ENCODE peak calls at places on chromosomes 13 and 19, in ten cellular contexts. G is AG10803, B is tibial nerve, D is transverse colon, R is mucosa of descending colon, O is lower lobe of right lung, Z is left ventricle myocardium inferior, Q is cardiac fibroblast, C is prostate gland, P is AG04449. K is an unnamed sample.

GRCh38 chr13:42794572-42795275 is 13.3 kb downstream of the FAM216B start:
- DNase-seq in G (peak; percentile 29), B (no peak), D (no peak), R (no peak), O (no peak), Z (no peak), Q (no peak), C (no peak), P (no peak), K (no peak)

GRCh38 chr19:43474986-43475705 is 9.7 kb upstream of the LYPD3 start:
- DNase-seq in G (peak; percentile 87), B (peak; percentile 94), D (peak; percentile 97), R (peak; percentile 96), O (peak; percentile 94), Z (peak; percentile 95), Q (peak; percentile 93), C (peak; percentile 92), P (peak; percentile 53), K (peak; percentile 78)

GRCh38 chr13:23867027-23867491 is 22.1 kb downstream of the MIPEP start:
- DNase-seq in G (peak; percentile 31), B (no peak), D (no peak), R (no peak), O (no peak), Z (no peak), Q (peak; percentile 72), C (no peak), P (no peak), K (no peak)

GRCh38 chr19:55443045-55443823 is at the start of gene SHISA7:
- DNase-seq in G (no peak), B (no peak), D (no peak), R (no peak), O (no peak), Z (no peak), Q (no peak), C (no peak), P (no peak), K (no peak)

GRCh38 chr13:21909331-21909730 is 238.5 kb downstream of the FGF9 start:
- DNase-seq in G (no peak), B (no peak), D (no peak), R (no peak), O (no peak), Z (no peak), Q (no peak), C (no peak), P (no peak), K (no peak)

GRCh38 chr13:77516342-77516789 is 19.1 kb upstream of the SCEL start:
- DNase-seq in G (peak; percentile 11), B (no peak), D (no peak), R (no peak), O (no peak), Z (no peak), Q (peak; percentile 76), C (no peak), P (no peak), K (no peak)

GRCh38 chr19:8655340-8655709 is 24.9 kb downstream of the NFILZ start:
- DNase-seq in G (no peak), B (no peak), D (no peak), R (no peak), O (no peak), Z (no peak), Q (no peak), C (no peak), P (no peak), K (no peak)

GRCh38 chr19:1421958-1422305 is 14.5 kb downstream of the DAZAP1 start:
- DNase-seq in G (no peak), B (no peak), D (no peak), R (no peak), O (no peak), Z (no peak), Q (no peak), C (no peak), P (no peak), K (no peak)

GRCh38 chr13:111181977-111182376 is 66.9 kb downstream of the ARHGEF7 start:
- DNase-seq in G (no peak), B (no peak), D (no peak), R (no peak), O (no peak), Z (no peak), Q (no peak), C (no peak), P (no peak), K (no peak)

GRCh38 chr19:15454371-15454800 is 4.6 kb upstream of the WIZ start:
- DNase-seq in G (no peak), B (no peak), D (no peak), R (no peak), O (no peak), Z (no peak), Q (no peak), C (no peak), P (no peak), K (no peak)

GRCh38 chr19:47674548-47674947 is 38.7 kb upstream of the EHD2 start:
- DNase-seq in G (no peak), B (no peak), D (no peak), R (no peak), O (no peak), Z (no peak), Q (no peak), C (no peak), P (no peak), K (no peak)

GRCh38 chr19:19205416-19206410 is 2.5 kb upstream of the NR2C2AP start:
- DNase-seq in G (no peak), B (no peak), D (no peak), R (no peak), O (no peak), Z (no peak), Q (no peak), C (no peak), P (no peak), K (no peak)

GRCh38 chr13:28100149-28101121 is at the start of gene FLT3:
- DNase-seq in G (peak; percentile 5), B (no peak), D (peak; percentile 62), R (peak; percentile 30), O (peak; percentile 58), Z (peak; percentile 18), Q (peak; percentile 17), C (no peak), P (no peak), K (no peak)

GRCh38 chr19:46031781-46032596 is 8.8 kb downstream of the IGFL4 start:
- DNase-seq in G (no peak), B (no peak), D (no peak), R (no peak), O (no peak), Z (no peak), Q (no peak), C (no peak), P (no peak), K (no peak)

GRCh38 chr13:66888698-66889097 is 341.4 kb downstream of the PCDH9 start:
- DNase-seq in G (no peak), B (no peak), D (no peak), R (no peak), O (no peak), Z (no peak), Q (peak; percentile 25), C (no peak), P (no peak), K (no peak)

GRCh38 chr13:18992791-18993190 is 188.8 kb downstream of the TUBA3C start:
- DNase-seq in G (no peak), B (no peak), D (no peak), R (no peak), O (no peak), Z (no peak), Q (no peak), C (no peak), P (no peak), K (no peak)

GRCh38 chr13:50485979-50486935 is 357.2 kb downstream of the DLEU7 start:
- DNase-seq in G (peak; percentile 37), B (no peak), D (no peak), R (no peak), O (no peak), Z (no peak), Q (peak; percentile 77), C (no peak), P (peak; percentile 40), K (no peak)

GRCh38 chr19:3163230-3163886 is 15.2 kb upstream of the S1PR4 start:
- DNase-seq in G (peak; percentile 48), B (peak; percentile 32), D (peak; percentile 56), R (peak; percentile 58), O (peak; percentile 85), Z (peak; percentile 53), Q (peak; percentile 63), C (peak; percentile 33), P (no peak), K (no peak)

DNA sequence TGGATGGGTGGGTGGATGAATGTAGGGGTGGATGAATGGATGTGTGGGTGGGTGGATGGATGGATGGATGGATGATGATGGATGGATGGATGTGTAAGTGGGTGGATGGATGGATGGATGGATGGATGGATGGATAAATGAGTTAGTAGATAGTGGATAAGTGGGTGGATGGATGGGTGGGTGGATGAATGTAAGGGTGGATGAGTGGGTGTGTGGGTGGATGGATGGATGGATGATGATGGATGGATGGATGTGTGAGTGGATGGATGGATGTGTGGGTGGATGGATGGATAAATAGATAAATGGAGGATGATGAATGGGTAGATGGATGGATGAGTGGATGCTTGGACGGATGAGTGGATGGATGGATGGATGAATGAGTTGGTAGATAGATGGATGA is 3.2 kb downstream of the MCF2L start:
- DNase-seq in G (no peak), B (no peak), D (peak; percentile 0), R (no peak), O (no peak), Z (no peak), Q (no peak), C (no peak), P (no peak), K (no peak)
- TF ChIP-seq CTCF in G (no peak), B (no peak), D (no peak), R (no peak), O (no peak), Z (no peak), Q (no peak), C (no peak), P (no peak), K (no peak)

GRCh38 chr19:4291200-4291732 is 10.9 kb downstream of the TMIGD2 start:
- DNase-seq in G (no peak), B (no peak), D (no peak), R (no peak), O (no peak), Z (no peak), Q (no peak), C (no peak), P (no peak), K (no peak)
- TF ChIP-seq CTCF in G (no peak), B (no peak), D (no peak), R (no peak), O (no peak), Z (no peak), Q (no peak), C (no peak), P (no peak), K (no peak)

DNA sequence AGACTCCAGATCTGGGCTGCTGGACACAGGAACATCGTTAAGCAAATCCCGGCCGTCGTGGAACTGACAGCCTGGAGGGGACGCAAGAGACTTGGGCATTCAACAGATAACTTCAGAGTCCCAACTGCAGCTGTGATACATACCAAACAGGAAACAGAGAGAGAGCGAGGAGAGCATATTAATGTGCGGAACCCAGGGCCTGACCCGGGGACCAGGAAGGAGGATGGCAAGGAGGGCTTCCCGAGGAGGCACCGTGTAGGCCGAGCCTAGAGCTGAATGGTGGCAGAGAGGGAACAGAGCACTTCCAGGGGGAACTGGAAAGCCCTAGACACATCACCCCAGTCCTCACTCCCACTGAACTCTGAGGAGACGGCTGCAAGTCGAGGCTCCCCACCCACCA is 68.1 kb downstream of the SIPA1L3 start:
- DNase-seq in G (no peak), B (no peak), D (no peak), R (no peak), O (no peak), Z (no peak), Q (no peak), C (no peak), P (no peak), K (no peak)
- TF ChIP-seq CTCF in G (no peak), B (no peak), D (no peak), R (no peak), O (no peak), Z (no peak), Q (no peak), C (no peak), P (no peak), K (no peak)

GRCh38 chr13:98039964-98040363 is 86.5 kb downstream of the IPO5 start:
- DNase-seq in G (no peak), B (no peak), D (no peak), R (no peak), O (no peak), Z (no peak), Q (no peak), C (no peak), P (no peak), K (no peak)
- TF ChIP-seq CTCF in G (no peak), B (no peak), D (no peak), R (no peak), O (no peak), Z (no peak), Q (no peak), C (no peak), P (no peak), K (no peak)